ENCODE peak calls at places on chromosomes 16 and 17, in nine cellular contexts. I, Y, R, B, M, P, J, K and A are unnamed samples.

GRCh38 chr16:85338989-85339388 is 226.7 kb upstream of the CIBAR2 start:
- DNase-seq in I (no peak), Y (no peak), R (no peak), B (no peak), M (no peak), P (no peak), J (no peak), K (no peak), A (no peak)

GRCh38 chr16:4415538-4416199 is 727 bp downstream of the CORO7 start:
- DNase-seq in I (peak), Y (no peak), R (peak), B (no peak), M (peak), P (peak), J (peak), K (no peak), A (no peak)

GRCh38 chr16:1771072-1771863 is at the start of gene NME3:
- DNase-seq in I (peak), Y (no peak), R (peak), B (no peak), M (peak), P (peak), J (peak), K (peak), A (no peak)

GRCh38 chr17:49976828-49977202 is 7.8 kb downstream of the DLX4 start:
- DNase-seq in I (no peak), Y (no peak), R (no peak), B (no peak), M (no peak), P (no peak), J (no peak), K (no peak), A (no peak)

GRCh38 chr17:75019146-75019545 is 6.7 kb downstream of the MRPL58 start:
- DNase-seq in I (no peak), Y (no peak), R (no peak), B (no peak), M (no peak), P (no peak), J (no peak), K (no peak), A (no peak)

GRCh38 chr17:58756246-58757161 is 850 bp downstream of the PPM1E start:
- DNase-seq in I (no peak), Y (no peak), R (no peak), B (peak), M (peak), P (peak), J (peak), K (peak), A (no peak)

GRCh38 chr17:1413281-1413791 is 13.3 kb upstream of the YWHAE start:
- DNase-seq in I (no peak), Y (peak), R (peak), B (peak), M (no peak), P (no peak), J (no peak), K (peak), A (no peak)

GRCh38 chr17:82289822-82290541 is 16.5 kb upstream of the CSNK1D start:
- DNase-seq in I (no peak), Y (no peak), R (peak), B (no peak), M (no peak), P (no peak), J (no peak), K (no peak), A (no peak)

GRCh38 chr16:81409016-81409556 is 35.5 kb upstream of the CMIP start:
- DNase-seq in I (no peak), Y (no peak), R (no peak), B (no peak), M (no peak), P (no peak), J (no peak), K (no peak), A (no peak)

GRCh38 chr17:56983380-56983779 is 5.4 kb downstream of the SCPEP1 start:
- DNase-seq in I (no peak), Y (no peak), R (no peak), B (no peak), M (no peak), P (no peak), J (no peak), K (no peak), A (no peak)

GRCh38 chr17:7296189-7296861 is 1.9 kb upstream of the YBX2 start:
- DNase-seq in I (peak), Y (peak), R (peak), B (peak), M (peak), P (peak), J (peak), K (peak), A (no peak)

GRCh38 chr17:48510761-48511604 is 19.8 kb downstream of the HOXB1 start:
- DNase-seq in I (peak), Y (peak), R (no peak), B (no peak), M (no peak), P (no peak), J (no peak), K (peak), A (no peak)

GRCh38 chr17:42277342-42277712 is 1.1 kb upstream of the STAT5B start:
- DNase-seq in I (no peak), Y (no peak), R (no peak), B (no peak), M (no peak), P (no peak), J (no peak), K (no peak), A (no peak)

GRCh38 chr17:41404024-41404651 is 6.7 kb upstream of the KRT31 start:
- DNase-seq in I (peak), Y (peak), R (no peak), B (peak), M (no peak), P (no peak), J (no peak), K (peak), A (no peak)

GRCh38 chr16:66455970-66456369 is 28.9 kb downstream of the BEAN1 start:
- DNase-seq in I (no peak), Y (no peak), R (no peak), B (no peak), M (no peak), P (no peak), J (no peak), K (no peak), A (no peak)

GRCh38 chr16:80896778-80897177 is 92.4 kb upstream of the CDYL2 start:
- DNase-seq in I (no peak), Y (no peak), R (no peak), B (peak), M (no peak), P (peak), J (no peak), K (no peak), A (no peak)